ENCODE peak calls at places on chromosomes 16 and 17, in six cellular contexts. M is SK-N-SH, A is neural progenitor cell, D is GM23248, Z is MM.1S, X is HCT116. I is an unnamed sample.

GRCh38 chr17:30389755-30390300 is 11.1 kb downstream of the CPD start:
- DNase-seq in D (peak), Z (no peak), A (no peak), X (no peak), M (no peak), I (no peak)

GRCh38 chr17:75738218-75738802 is 17.1 kb downstream of the ITGB4 start:
- DNase-seq in A (no peak), D (peak), X (no peak), M (no peak), Z (no peak), I (no peak)

GRCh38 chr17:13634001-13634400 is 32.3 kb upstream of the HS3ST3A1 start:
- DNase-seq in X (no peak), D (no peak), M (no peak), A (no peak), Z (no peak), I (no peak)

GRCh38 chr17:83050651-83051422 is 28.6 kb upstream of the METRNL start:
- DNase-seq in X (no peak), A (no peak), Z (peak), D (peak), M (peak), I (no peak)

GRCh38 chr17:69735285-69735684 is 320.8 kb downstream of the MAP2K6 start:
- DNase-seq in X (no peak), M (no peak), A (no peak), D (no peak), Z (no peak), I (no peak)

GRCh38 chr17:74280093-74280513 is 6.1 kb downstream of the DNAI2 start:
- DNase-seq in Z (peak), M (no peak), X (no peak), D (no peak), A (no peak), I (no peak)

GRCh38 chr16:795580-796229 is 4.8 kb downstream of the GNG13 start:
- DNase-seq in M (no peak), A (no peak), Z (no peak), D (no peak), X (peak), I (peak)

GRCh38 chr17:4483012-4483840 is 15.5 kb upstream of the SPNS2 start:
- DNase-seq in X (peak), Z (no peak), M (no peak), A (peak), D (no peak), I (peak)

GRCh38 chr17:73952498-73953205 is 250.8 kb upstream of the RPL38 start:
- DNase-seq in D (peak), X (no peak), A (peak), M (peak), Z (no peak), I (no peak)

GRCh38 chr16:50925758-50926357 is 184.0 kb downstream of the CYLD start:
- DNase-seq in A (no peak), M (no peak), D (peak), X (no peak), Z (no peak), I (peak)

GRCh38 chr16:23394141-23394540 is 58.8 kb downstream of the COG7 start:
- DNase-seq in Z (no peak), A (no peak), M (no peak), X (no peak), D (no peak), I (no peak)

GRCh38 chr17:42027961-42028790 is 8.3 kb downstream of the NKIRAS2 start:
- DNase-seq in Z (no peak), M (no peak), A (peak), D (peak), X (peak), I (peak)

GRCh38 chr17:4852504-4853075 is 19.4 kb downstream of the MINK1 start:
- DNase-seq in X (no peak), Z (no peak), D (peak), M (peak), A (no peak), I (peak)

GRCh38 chr16:77359065-77359502 is 75.8 kb downstream of the ADAMTS18 start:
- DNase-seq in M (no peak), X (no peak), A (peak), D (peak), Z (no peak), I (peak)
- TF ChIP-seq EZH2phosphoT487 in M (no peak), X (no peak), A (no peak), D (no peak), Z (no peak), I (no peak)

GRCh38 chr16:85728879-85729278 is 22.0 kb downstream of the C16orf74 start:
- DNase-seq in D (no peak), A (peak), Z (no peak), M (no peak), X (no peak), I (no peak)
- H3K9ac ChIP-seq in D (no peak), A (no peak), Z (no peak), M (no peak), X (no peak), I (no peak)

GRCh38 chr17:81414751-81415516 is 19.7 kb downstream of the BAHCC1 start:
- DNase-seq in X (no peak), M (no peak), D (no peak), Z (no peak), A (no peak), I (no peak)

GRCh38 chr17:81413497-81414135 is 18.4 kb downstream of the BAHCC1 start:
- DNase-seq in M (no peak), Z (no peak), A (no peak), D (no peak), X (no peak), I (no peak)

GRCh38 chr17:81410852-81411251 is 15.6 kb downstream of the BAHCC1 start:
- DNase-seq in Z (no peak), A (no peak), X (no peak), M (no peak), D (no peak), I (no peak)

GRCh38 chr17:81411305-81411704 is 16.0 kb downstream of the BAHCC1 start:
- DNase-seq in M (no peak), X (no peak), D (no peak), A (no peak), Z (no peak), I (no peak)

DNA sequence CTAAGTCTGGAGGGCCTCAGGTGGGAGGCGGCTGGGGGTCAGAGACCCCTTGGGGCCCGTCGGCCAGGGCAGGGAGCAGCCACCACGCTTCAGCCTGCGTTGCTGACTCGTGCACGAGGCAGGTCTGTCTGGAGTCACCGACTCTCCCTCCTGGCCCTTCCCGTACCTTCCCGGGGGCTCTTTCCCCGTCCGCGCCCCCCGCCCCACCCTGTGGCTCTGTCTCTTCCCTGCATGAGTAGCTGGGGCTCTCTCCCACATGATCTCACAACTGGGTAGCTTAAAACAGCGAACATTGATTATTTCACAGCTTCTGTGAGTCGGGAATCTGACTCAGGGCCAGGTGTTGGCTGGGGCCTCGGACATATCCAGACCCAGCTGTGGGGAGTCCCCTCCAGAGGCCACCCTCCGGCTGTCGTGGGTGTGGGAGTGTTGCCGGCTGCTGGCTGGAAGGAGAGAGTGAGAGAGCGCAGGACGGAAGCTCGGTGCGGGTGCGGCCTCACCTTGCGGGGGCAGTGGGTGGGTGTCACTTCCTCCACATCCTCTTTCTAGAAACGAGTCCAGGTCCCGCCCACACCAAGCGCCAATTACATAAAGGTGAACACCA is 17.3 kb downstream of the BAHCC1 start:
- DNase-seq in D (no peak), X (no peak), A (no peak), M (no peak), Z (no peak), I (no peak)
- TF ChIP-seq EZH2phosphoT487 in D (no peak), X (no peak), A (no peak), M (no peak), Z (no peak), I (no peak)

GRCh38 chr17:8681175-8681949 is 50.8 kb upstream of the MYH10 start:
- DNase-seq in M (peak), X (no peak), A (no peak), D (peak), Z (no peak), I (no peak)
- H3K9ac ChIP-seq in M (peak), X (no peak), A (no peak), D (peak), Z (no peak), I (no peak)

DNA sequence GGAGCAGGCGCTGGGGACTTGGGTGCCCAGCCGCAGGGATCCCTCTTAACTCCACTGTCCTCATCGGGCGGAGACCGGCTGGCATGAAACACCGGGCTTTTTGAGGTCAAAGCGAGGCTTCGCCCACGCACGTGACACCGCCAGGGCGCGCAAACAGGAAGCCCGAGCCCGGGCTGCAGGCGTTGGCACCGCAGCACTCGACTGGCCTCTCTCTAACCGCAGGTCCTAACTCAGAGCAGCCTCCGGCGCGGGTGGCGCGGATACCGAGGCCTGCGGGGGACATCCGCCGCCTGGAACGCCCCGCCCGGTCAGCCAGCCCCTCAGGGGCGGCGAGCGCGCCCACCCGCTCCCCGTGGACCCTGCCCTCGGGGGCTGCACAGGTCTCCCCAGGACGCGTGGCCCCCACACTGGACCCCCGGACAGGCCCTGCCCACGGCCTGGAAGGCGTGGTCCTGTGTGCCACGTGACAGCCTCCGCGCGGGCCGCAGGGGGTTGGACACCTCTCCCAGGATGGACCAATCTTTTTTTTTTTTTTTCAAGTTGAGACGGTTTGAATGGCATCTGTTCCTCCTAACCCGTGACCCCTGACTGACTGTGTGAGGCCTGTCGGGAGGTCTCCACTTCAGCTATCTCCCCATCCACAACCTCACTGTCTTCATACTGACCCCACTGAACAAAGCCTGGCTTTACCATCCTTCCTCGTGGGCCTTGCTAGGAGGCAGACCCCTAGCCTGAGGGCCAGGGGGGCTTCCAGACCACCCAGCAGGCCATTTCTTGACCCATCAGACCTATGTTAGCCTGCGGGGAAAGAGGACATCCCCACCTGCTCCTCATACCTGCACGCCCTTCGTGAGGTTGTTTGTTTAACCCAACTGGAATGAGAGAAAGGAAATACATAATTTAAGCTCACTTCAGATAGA is 8.4 kb upstream of the SLC47A2 start:
- DNase-seq in Z (peak), X (no peak), M (no peak), A (no peak), D (peak), I (no peak)
- TF ChIP-seq EZH2phosphoT487 in Z (no peak), X (no peak), M (no peak), A (no peak), D (no peak), I (no peak)

GRCh38 chr17:39952665-39953470 is 9.9 kb upstream of the GSDMA start:
- DNase-seq in X (peak), A (peak), D (peak), Z (peak), M (peak), I (peak)
- H3K9ac ChIP-seq in X (peak), A (no peak), D (peak), Z (peak), M (peak), I (no peak)

I was measured in PC-3.